ENCODE peak calls at places on chromosomes 13 and 19, in five cellular contexts. V is IMR-90, B is mesendoderm, J is mesenchymal stem cell, T is trophoblast cell. S is an unnamed sample.

GRCh38 chr19:15108145-15108844 is 1.1 kb downstream of the SYDE1 start:
- DNase-seq in B (peak), J (peak), T (peak), V (no peak), S (no peak)

GRCh38 chr13:43258771-43259170 is 235.4 kb downstream of the DNAJC15 start:
- DNase-seq in T (peak), V (no peak), J (no peak), B (no peak), S (no peak)

GRCh38 chr13:90568165-90568564 is 779.3 kb upstream of the MIR17HG start:
- DNase-seq in J (no peak), T (no peak), B (no peak), V (no peak), S (no peak)

GRCh38 chr19:48006762-48007161 is 12.3 kb downstream of the ELSPBP1 start:
- DNase-seq in T (no peak), J (no peak), V (no peak), B (peak), S (no peak)

GRCh38 chr13:112831801-112832200 is 137.2 kb upstream of the MCF2L start:
- DNase-seq in T (no peak), V (no peak), B (no peak), J (no peak), S (no peak)

GRCh38 chr19:51607920-51608562 is 22.2 kb downstream of the SIGLEC5 start:
- DNase-seq in B (peak), V (peak), T (peak), J (peak), S (peak)

GRCh38 chr19:4524808-4525562 is 6.7 kb upstream of the PLIN4 start:
- DNase-seq in J (peak), B (peak), T (peak), V (no peak), S (no peak)

GRCh38 chr13:23349127-23349897 is 84.2 kb downstream of the SACS start:
- DNase-seq in T (no peak), B (no peak), J (no peak), V (no peak), S (no peak)

GRCh38 chr19:3653865-3654513 is 27.4 kb upstream of the CACTIN start:
- DNase-seq in V (no peak), T (no peak), J (no peak), B (no peak), S (no peak)

GRCh38 chr19:6048348-6048747 is 62.0 kb downstream of the RFX2 start:
- DNase-seq in V (no peak), B (no peak), T (no peak), J (no peak), S (no peak)

GRCh38 chr13:44474122-44474910 is 100.7 kb downstream of the SERP2 start:
- DNase-seq in B (peak), V (peak), J (peak), T (no peak), S (no peak)

GRCh38 chr19:48246101-48246500 is 9.6 kb downstream of the CARD8 start:
- DNase-seq in V (no peak), J (no peak), T (no peak), B (no peak), S (no peak)

GRCh38 chr19:1746401-1747284 is 6.7 kb upstream of the ONECUT3 start:
- DNase-seq in J (peak), V (peak), T (no peak), B (peak), S (no peak)
- H2BK120ac ChIP-seq in J (no peak), V (peak), T (no peak), B (no peak), S (peak)

GRCh38 chr19:33927789-33928457 is 131.3 kb downstream of the KCTD15 start:
- DNase-seq in T (no peak), J (no peak), B (no peak), V (no peak), S (no peak)

GRCh38 chr19:33933931-33934330 is 137.3 kb downstream of the KCTD15 start:
- DNase-seq in B (no peak), J (no peak), T (no peak), V (no peak), S (no peak)

DNA sequence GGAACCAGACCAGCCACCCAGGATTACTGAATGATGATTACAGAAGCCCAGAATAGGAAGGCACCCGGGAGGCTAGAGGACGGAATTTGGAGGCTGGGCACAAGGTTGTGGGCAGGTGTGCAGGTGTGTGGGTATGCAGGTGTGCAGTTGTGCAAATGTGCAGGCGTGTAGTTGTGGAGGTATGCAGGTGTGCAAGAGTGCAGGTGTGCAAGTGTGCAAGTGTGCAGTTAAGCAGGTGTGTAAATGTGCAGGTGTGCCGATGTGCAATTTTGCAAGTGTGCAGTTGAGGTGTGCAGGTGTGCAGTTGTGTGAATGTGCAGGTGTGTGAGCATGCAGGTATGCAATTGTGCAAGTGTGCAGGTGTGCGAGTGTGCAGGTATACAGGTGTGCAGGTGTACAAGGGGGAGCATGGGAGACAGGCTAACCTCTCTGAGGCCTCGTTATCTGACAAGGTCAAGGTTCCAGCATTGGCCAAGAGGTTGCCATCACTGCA is 131.8 kb downstream of the KCTD15 start:
- DNase-seq in T (no peak), B (no peak), V (no peak), J (no peak), S (no peak)
- H2BK120ac ChIP-seq in T (no peak), B (no peak), V (no peak), J (no peak), S (no peak)

GRCh38 chr13:99628442-99628841 is 127.2 kb downstream of the TM9SF2 start:
- DNase-seq in B (no peak), T (no peak), V (no peak), J (no peak), S (no peak)

GRCh38 chr13:99629641-99630040 is 128.4 kb downstream of the TM9SF2 start:
- DNase-seq in V (no peak), B (no peak), J (no peak), T (no peak), S (no peak)

GRCh38 chr13:99620806-99621205 is 119.5 kb downstream of the TM9SF2 start:
- DNase-seq in V (no peak), T (no peak), B (no peak), J (no peak), S (no peak)

GRCh38 chr13:99626461-99627082 is 125.3 kb downstream of the TM9SF2 start:
- DNase-seq in J (no peak), V (peak), T (no peak), B (no peak), S (no peak)

DNA sequence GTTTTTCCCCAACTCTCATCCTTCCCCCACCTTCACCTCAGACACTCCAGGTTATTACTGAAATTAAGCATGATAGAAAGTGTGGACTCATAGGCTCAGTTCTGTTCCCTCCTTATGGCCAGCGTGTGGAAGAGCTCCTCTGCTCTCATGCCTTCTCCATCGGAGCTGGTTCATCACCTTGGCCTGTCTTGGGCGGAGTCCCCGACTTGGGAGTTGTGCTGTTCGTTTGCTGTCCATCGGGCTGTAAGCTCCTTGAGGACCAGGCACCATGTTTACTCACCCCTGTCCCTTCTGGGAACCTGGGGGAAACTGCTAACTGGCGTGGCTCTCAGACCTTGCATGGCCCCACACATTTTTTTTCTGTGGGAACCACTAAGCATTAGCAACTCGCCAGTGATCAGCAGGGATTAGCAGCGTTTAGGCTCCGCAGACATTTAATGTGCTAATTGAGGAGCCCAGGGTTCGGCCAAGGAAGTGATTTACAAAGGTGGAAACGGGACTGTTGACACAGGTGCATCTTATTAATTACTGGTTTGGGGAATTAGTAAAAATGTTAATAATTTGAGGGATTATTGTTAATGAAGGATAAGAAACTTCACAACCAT is 123.8 kb downstream of the TM9SF2 start:
- DNase-seq in V (no peak), T (no peak), B (no peak), J (no peak), S (no peak)
- H2BK120ac ChIP-seq in V (no peak), T (no peak), B (no peak), J (no peak), S (no peak)

DNA sequence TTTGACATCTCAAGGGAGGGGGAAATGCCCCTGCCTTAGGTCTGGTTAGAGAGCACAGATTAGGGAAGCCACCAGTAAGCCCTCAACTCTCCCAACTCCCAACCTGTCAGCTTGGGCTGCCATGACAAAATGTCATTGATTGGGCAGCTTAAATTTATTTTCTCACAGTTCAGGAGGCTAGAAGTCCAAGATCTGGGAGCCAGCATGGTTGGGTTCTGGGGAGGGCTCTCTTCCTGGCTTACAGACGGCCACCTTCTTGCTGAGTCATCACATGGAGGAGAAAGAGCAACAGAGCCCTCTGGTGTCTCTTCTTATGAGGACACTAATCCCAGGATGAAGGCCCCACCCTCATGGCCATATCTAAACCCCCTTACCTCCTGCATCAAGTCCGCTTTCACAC is 24.2 kb downstream of the C19orf12 start:
- DNase-seq in B (peak), J (peak), V (peak), T (peak), S (no peak)
- H2BK120ac ChIP-seq in B (no peak), J (no peak), V (no peak), T (no peak), S (no peak)

GRCh38 chr13:37198629-37199028 is 93.2 kb upstream of the CSNK1A1L start:
- DNase-seq in T (no peak), B (peak), V (no peak), J (no peak), S (peak)
- H2BK120ac ChIP-seq in T (no peak), B (peak), V (peak), J (no peak), S (no peak)

DNA sequence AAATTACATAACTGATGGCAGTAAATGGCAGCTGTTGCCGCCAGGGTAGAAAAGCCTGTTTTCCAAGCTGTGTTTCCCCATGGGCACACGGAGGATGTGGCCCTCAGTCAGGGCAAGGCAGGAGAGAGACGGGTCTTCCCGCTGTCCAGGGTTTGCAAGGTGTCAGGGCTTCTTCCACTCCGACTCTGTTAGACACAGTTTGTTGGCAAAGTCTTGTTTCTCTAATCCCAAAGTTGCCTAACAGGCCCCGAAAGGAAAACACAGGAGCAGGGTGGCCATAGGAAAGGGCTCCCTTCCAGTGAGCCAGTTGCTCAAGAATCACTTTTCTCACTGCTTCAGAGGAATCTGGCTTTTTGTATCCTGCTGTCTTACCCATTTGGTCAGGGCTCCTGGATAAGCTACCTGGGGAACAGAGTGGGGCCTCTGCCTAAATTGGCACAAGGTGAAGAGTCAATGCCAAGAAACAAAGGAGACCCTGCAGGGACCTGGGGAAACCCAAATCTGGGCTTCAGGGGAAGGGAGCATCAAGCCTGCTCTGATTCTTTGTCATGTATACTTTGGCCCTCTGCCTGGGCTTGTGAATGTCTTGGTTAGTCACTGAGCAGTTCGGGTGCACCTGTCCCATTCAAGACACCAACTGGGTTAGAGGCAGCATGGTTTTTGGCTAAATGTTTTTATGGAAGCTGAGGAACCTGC is 29.0 kb upstream of the CXCL17 start:
- DNase-seq in B (no peak), T (no peak), V (peak), J (no peak), S (no peak)
- H2BK120ac ChIP-seq in B (no peak), T (no peak), V (no peak), J (no peak), S (no peak)

S was measured in neuronal stem cell.